ENCODE peak calls at places on chromosome 4, in seven cellular contexts. V is transverse colon, B is SK-N-SH, U is heart right ventricle, X is IMR-90, P is adrenal gland, O is BJ. Q is an unnamed sample.

GRCh38 chr4:158770671-158771070 is 1.8 kb downstream of the FNIP2 start:
- DNase-seq in V (no peak), P (no peak), X (no peak), U (no peak), O (no peak), B (no peak), Q (no peak)

GRCh38 chr4:90990298-90990697 is 863.1 kb downstream of the CCSER1 start:
- DNase-seq in B (no peak), P (no peak), X (no peak), O (no peak), V (no peak), U (no peak), Q (no peak)

GRCh38 chr4:174873931-174874330 is 44.2 kb upstream of the ADAM29 start:
- DNase-seq in O (no peak), B (peak; percentile 28), V (no peak), U (no peak), X (no peak), P (no peak), Q (no peak)

GRCh38 chr4:138405934-138406567 is 163.9 kb upstream of the SLC7A11 start:
- DNase-seq in U (no peak), X (peak; percentile 72), O (peak; percentile 60), V (no peak), P (no peak), B (no peak), Q (peak; percentile 18)

GRCh38 chr4:4870493-4871266 is 11.2 kb downstream of the MSX1 start:
- DNase-seq in O (no peak), U (no peak), X (no peak), V (no peak), P (no peak), B (no peak), Q (no peak)

GRCh38 chr4:146132445-146132844 is 43.1 kb upstream of the LSM6 start:
- DNase-seq in V (no peak), P (no peak), O (no peak), B (no peak), X (no peak), U (no peak), Q (no peak)

GRCh38 chr4:95095352-95095974 is 337.7 kb downstream of the BMPR1B start:
- DNase-seq in B (peak; percentile 30), P (no peak), O (no peak), U (no peak), X (peak; percentile 59), V (no peak), Q (no peak)

GRCh38 chr4:111066001-111066400 is 443.1 kb upstream of the PITX2 start:
- DNase-seq in U (no peak), X (peak; percentile 1), V (no peak), P (no peak), B (no peak), O (no peak), Q (peak; percentile 59)

GRCh38 chr4:102500371-102501175 is 586 bp upstream of the NFKB1 start:
- DNase-seq in X (peak; percentile 61), V (peak; percentile 52), U (peak; percentile 66), B (peak; percentile 73), P (peak; percentile 54), O (no peak), Q (no peak)

GRCh38 chr4:77201857-77202256 is 44.9 kb downstream of the CCNG2 start:
- DNase-seq in O (no peak), X (no peak), U (no peak), B (no peak), V (no peak), P (no peak), Q (no peak)

GRCh38 chr4:150262611-150263010 is 184.4 kb downstream of the DCLK2 start:
- DNase-seq in P (no peak), X (no peak), B (no peak), U (no peak), O (no peak), V (no peak), Q (no peak)

GRCh38 chr4:30839583-30840520 is 119.7 kb downstream of the PCDH7 start:
- DNase-seq in B (no peak), O (no peak), V (no peak), X (peak; percentile 78), U (no peak), P (no peak), Q (peak; percentile 35)

GRCh38 chr4:11470709-11471441 is 42.2 kb upstream of the HS3ST1 start:
- DNase-seq in U (no peak), X (no peak), B (no peak), P (no peak), O (no peak), V (no peak), Q (no peak)

GRCh38 chr4:158162637-158163036 is 10.2 kb downstream of the GASK1B start:
- DNase-seq in U (no peak), X (peak; percentile 20), V (no peak), O (no peak), B (no peak), P (no peak), Q (peak; percentile 42)

GRCh38 chr4:65046496-65047101 is 623.7 kb downstream of the EPHA5 start:
- DNase-seq in O (no peak), V (no peak), X (no peak), B (no peak), P (no peak), U (no peak), Q (peak; percentile 31)

GRCh38 chr4:162038112-162038511 is 125.7 kb downstream of the FSTL5 start:
- DNase-seq in U (no peak), X (no peak), V (no peak), P (no peak), B (no peak), O (no peak), Q (no peak)

GRCh38 chr4:152176627-152177214 is 359.2 kb downstream of the FBXW7 start:
- DNase-seq in X (no peak), P (no peak), U (no peak), O (no peak), V (no peak), B (no peak), Q (no peak)

GRCh38 chr4:3403104-3403906 is 38.5 kb upstream of the HGFAC start:
- DNase-seq in O (no peak), U (peak; percentile 8), X (no peak), B (no peak), P (no peak), V (no peak), Q (no peak)

GRCh38 chr4:95092762-95093161 is 335.0 kb downstream of the BMPR1B start:
- DNase-seq in B (peak; percentile 12), V (no peak), P (no peak), U (no peak), O (no peak), X (no peak), Q (no peak)

GRCh38 chr4:69092190-69092589 is 4.1 kb upstream of the UGT2B7 start:
- DNase-seq in P (no peak), B (no peak), O (no peak), X (peak; percentile 77), V (no peak), U (no peak), Q (peak; percentile 47)

GRCh38 chr4:166941629-166942028 is 292.7 kb downstream of the SPOCK3 start:
- DNase-seq in V (no peak), B (no peak), U (no peak), X (no peak), P (no peak), O (no peak), Q (no peak)

GRCh38 chr4:102503301-102503746 is 2.2 kb downstream of the NFKB1 start:
- DNase-seq in P (no peak), U (no peak), V (no peak), O (no peak), X (no peak), B (peak; percentile 14), Q (no peak)

GRCh38 chr4:138367942-138368341 is 125.8 kb upstream of the SLC7A11 start:
- DNase-seq in X (no peak), O (no peak), U (no peak), V (no peak), P (no peak), B (no peak), Q (no peak)

GRCh38 chr4:30443289-30443688 is 276.9 kb upstream of the PCDH7 start:
- DNase-seq in X (no peak), B (no peak), O (no peak), V (no peak), U (no peak), P (no peak), Q (no peak)

GRCh38 chr4:74631338-74631737 is 163.0 kb downstream of the BTC start:
- DNase-seq in P (no peak), B (no peak), U (no peak), X (no peak), V (no peak), O (no peak), Q (no peak)

GRCh38 chr4:123415977-123416376 is 19.4 kb downstream of the SPRY1 start:
- DNase-seq in U (no peak), O (no peak), X (peak; percentile 45), V (no peak), B (no peak), P (no peak), Q (no peak)

GRCh38 chr4:68348577-68348976 is 1.3 kb downstream of the YTHDC1 start:
- DNase-seq in B (no peak), O (no peak), U (no peak), P (no peak), V (no peak), X (no peak), Q (no peak)

GRCh38 chr4:8608714-8609391 is 16.3 kb downstream of the CPZ start:
- DNase-seq in B (no peak), P (no peak), U (no peak), V (no peak), X (no peak), O (no peak), Q (no peak)
- TF ChIP-seq CTCF in B (no peak), P (no peak), U (no peak), V (no peak), X (no peak), O (no peak), Q (no peak)

DNA sequence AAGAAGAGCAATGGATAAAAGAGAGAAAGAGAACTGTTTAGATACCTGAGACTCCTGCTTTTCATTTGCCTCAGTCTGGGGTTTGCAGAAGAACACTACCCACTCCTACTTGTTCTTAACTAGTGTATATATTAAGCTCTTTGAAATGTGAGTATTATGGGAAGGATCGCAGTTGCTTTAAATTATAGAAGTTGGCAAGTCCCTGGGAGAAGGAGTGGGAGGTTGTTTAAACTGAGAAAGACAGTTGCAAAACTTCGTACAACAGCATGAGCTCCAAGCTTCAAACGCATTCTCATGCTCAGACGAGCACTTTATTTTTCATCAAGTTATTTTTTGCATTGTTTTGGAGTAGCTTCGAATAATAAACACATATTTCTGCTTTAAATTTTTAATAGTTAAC is 88.1 kb upstream of the C1QTNF7 start:
- DNase-seq in U (no peak), P (no peak), O (no peak), V (no peak), B (no peak), X (peak; percentile 82), Q (no peak)
- H3K4me3 ChIP-seq in U (peak overlapping the region; percentile 11), P (no peak overlapping the region), O (no peak overlapping the region), V (peak overlapping the region; percentile 15), B (no peak overlapping the region), X (no peak overlapping the region), Q (no peak overlapping the region)

DNA sequence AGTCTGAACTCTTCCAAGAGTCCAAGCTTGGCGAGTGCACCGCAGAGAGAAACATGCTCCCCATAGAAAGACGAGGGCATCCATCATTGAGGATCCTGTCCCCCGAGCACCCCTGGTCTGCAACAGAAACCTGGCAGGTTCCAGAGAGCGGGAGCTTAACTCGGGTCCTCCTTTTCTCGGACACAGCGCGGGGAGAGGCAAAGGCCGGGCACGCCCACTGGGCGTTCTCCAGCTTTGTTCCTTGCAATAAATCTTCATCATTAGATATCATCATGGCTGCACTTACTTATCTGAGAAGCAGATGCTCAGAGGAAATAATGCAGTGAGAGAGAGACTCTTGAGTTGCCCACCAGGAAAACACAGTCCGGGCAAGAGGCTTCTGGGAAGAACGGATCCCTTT is 90.1 kb upstream of the PSAPL1 start:
- DNase-seq in P (no peak), V (no peak), U (no peak), B (no peak), X (no peak), O (no peak), Q (no peak)
- H3K27me3 ChIP-seq in P (no peaks in the 10 kb centered on the region), V (no peaks in the 10 kb centered on the region), U (peaks cover 49% of the 10 kb centered on the region), B (peaks cover 24% of the 10 kb centered on the region), X (peaks cover 57% of the 10 kb centered on the region), O (peaks cover 1% of the 10 kb centered on the region), Q (peaks cover 11% of the 10 kb centered on the region)

GRCh38 chr4:22356996-22357596 is 158.8 kb downstream of the ADGRA3 start:
- DNase-seq in P (no peak), V (no peak), U (no peak), X (peak; percentile 32), O (no peak), B (no peak), Q (no peak)
- TF ChIP-seq CTCF in P (no peak), V (peak; percentile 12), U (peak; percentile 48), X (peak; percentile 49), O (peak; percentile 50), B (peak; percentile 60), Q (peak; percentile 34)

Q was measured in kidney epithelial cell.